ENCODE peak calls at places on chromosomes 2 and 18, in nine cellular contexts. I, K, O, E, F, S, G, N and J are unnamed samples.

GRCh38 chr2:231928901-231929725 is 2.9 kb upstream of the NPPC start:
- DNase-seq in I (peak; percentile 18), K (no peak), O (no peak), E (peak; percentile 15), F (peak; percentile 15), S (no peak), G (no peak), N (no peak), J (peak; percentile 65)

GRCh38 chr2:240597419-240598181 is 11.1 kb downstream of the CAPN10 start:
- DNase-seq in I (peak; percentile 59), K (no peak), O (no peak), E (no peak), F (peak; percentile 37), S (peak; percentile 30), G (no peak), N (peak; percentile 0), J (no peak)

GRCh38 chr2:167946367-167946955 is 300.9 kb downstream of the STK39 start:
- DNase-seq in I (no peak), K (no peak), O (no peak), E (no peak), F (no peak), S (no peak), G (no peak), N (no peak), J (no peak)

GRCh38 chr2:126527836-126528490 is 128.0 kb upstream of the GYPC start:
- DNase-seq in I (peak; percentile 74), K (peak; percentile 13), O (peak; percentile 21), E (peak; percentile 61), F (no peak), S (peak; percentile 68), G (peak; percentile 58), N (peak; percentile 33), J (no peak)

GRCh38 chr18:23689616-23690504 is 607 bp downstream of the LAMA3 start:
- DNase-seq in I (no peak), K (no peak), O (no peak), E (peak; percentile 29), F (peak; percentile 53), S (peak; percentile 52), G (no peak), N (no peak), J (no peak)

GRCh38 chr2:176514805-176515500 is 245.7 kb downstream of the MTX2 start:
- DNase-seq in I (no peak), K (no peak), O (no peak), E (no peak), F (no peak), S (no peak), G (no peak), N (no peak), J (no peak)

GRCh38 chr2:226611944-226612318 is 187.7 kb downstream of the IRS1 start:
- DNase-seq in I (no peak), K (peak; percentile 94), O (no peak), E (no peak), F (no peak), S (no peak), G (peak; percentile 79), N (no peak), J (no peak)

GRCh38 chr2:172672999-172673726 is 62.5 kb upstream of the RAPGEF4 start:
- DNase-seq in I (no peak), K (no peak), O (no peak), E (peak; percentile 29), F (peak; percentile 71), S (no peak), G (no peak), N (no peak), J (no peak)

GRCh38 chr2:218286570-218287459 is 5.5 kb downstream of the TMBIM1 start:
- DNase-seq in I (peak; percentile 97), K (peak; percentile 88), O (peak; percentile 96), E (peak; percentile 93), F (peak; percentile 89), S (peak; percentile 85), G (peak; percentile 94), N (peak; percentile 93), J (peak; percentile 99)

GRCh38 chr2:72135921-72136320 is 11.7 kb downstream of the CYP26B1 start:
- DNase-seq in I (peak; percentile 37), K (no peak), O (no peak), E (no peak), F (peak; percentile 26), S (peak; percentile 9), G (no peak), N (no peak), J (no peak)

GRCh38 chr18:77131100-77131651 is 1.4 kb downstream of the MBP start:
- DNase-seq in I (peak; percentile 64), K (no peak), O (no peak), E (no peak), F (peak; percentile 70), S (peak; percentile 56), G (no peak), N (no peak), J (no peak)

GRCh38 chr2:200159829-200160781 is 146.4 kb upstream of the SPATS2L start:
- DNase-seq in I (no peak), K (no peak), O (no peak), E (no peak), F (no peak), S (no peak), G (peak; percentile 53), N (no peak), J (no peak)

GRCh38 chr2:234982096-234982834 is 30.4 kb downstream of the SH3BP4 start:
- DNase-seq in I (no peak), K (no peak), O (no peak), E (no peak), F (no peak), S (no peak), G (no peak), N (no peak), J (no peak)

GRCh38 chr2:234980476-234981187 is 28.8 kb downstream of the SH3BP4 start:
- DNase-seq in I (no peak), K (no peak), O (no peak), E (peak; percentile 74), F (no peak), S (no peak), G (no peak), N (no peak), J (no peak)

GRCh38 chr2:234983011-234983726 is 31.4 kb downstream of the SH3BP4 start:
- DNase-seq in I (no peak), K (no peak), O (no peak), E (no peak), F (peak; percentile 65), S (no peak), G (no peak), N (no peak), J (no peak)

GRCh38 chr2:234979204-234980167 is 27.7 kb downstream of the SH3BP4 start:
- DNase-seq in I (no peak), K (no peak), O (no peak), E (no peak), F (no peak), S (no peak), G (peak; percentile 44), N (no peak), J (no peak)

DNA sequence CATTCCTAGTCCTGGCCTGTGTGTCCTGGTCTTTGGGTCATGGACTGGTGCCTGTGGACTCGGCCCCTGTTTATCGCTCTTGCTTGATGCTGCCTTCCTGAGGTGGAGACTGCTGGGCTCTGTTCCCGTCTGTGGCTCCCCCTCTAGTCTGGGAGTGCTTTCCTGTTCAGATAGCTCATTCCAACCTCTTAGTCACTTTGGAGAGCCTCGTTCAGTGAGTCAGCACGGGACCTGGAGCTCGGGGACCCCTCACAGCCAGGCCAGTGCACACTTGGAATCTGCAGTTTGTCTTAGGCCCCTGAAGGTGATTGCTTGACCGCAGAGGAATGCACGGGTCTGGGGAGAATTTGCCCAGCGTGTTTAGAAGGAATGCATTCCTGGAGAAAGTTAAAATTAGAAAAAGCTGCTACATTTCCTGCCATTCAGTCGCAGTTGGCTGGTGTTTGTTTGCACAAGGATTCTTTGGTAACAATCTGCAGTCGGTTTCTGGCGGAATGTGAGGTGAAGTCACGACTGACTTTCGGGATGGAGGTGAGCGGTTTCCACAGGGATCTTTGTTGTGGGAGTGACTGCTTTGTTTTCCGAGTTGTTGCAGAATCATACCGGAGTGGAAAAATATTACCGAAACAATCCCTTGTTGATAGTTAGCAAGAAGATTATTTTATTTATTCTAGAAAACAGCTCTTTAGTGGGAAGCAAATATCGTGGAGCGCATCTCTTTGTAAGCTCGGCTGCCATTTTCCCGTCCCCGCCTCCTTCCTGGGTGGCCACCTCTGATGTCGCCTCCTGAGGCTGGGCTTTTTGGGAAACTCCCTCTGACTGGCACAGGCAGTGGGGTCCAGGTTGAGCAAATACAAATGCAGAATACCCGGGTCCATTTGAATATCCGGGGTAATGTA is 29.6 kb downstream of the SH3BP4 start:
- DNase-seq in I (peak; percentile 85), K (peak; percentile 73), O (peak; percentile 66), E (peak; percentile 63), F (no peak), S (peak; percentile 72), G (peak; percentile 100), N (peak; percentile 28), J (no peak)
- TF ChIP-seq POLR2A in I (no peak), K (no peak), O (no peak), E (no peak), F (no peak), S (no peak), G (peak; percentile 71), N (no peak), J (no peak)

GRCh38 chr2:229160180-229160579 is 110.9 kb downstream of the PID1 start:
- DNase-seq in I (no peak), K (no peak), O (no peak), E (peak; percentile 38), F (no peak), S (no peak), G (no peak), N (no peak), J (no peak)

GRCh38 chr2:229160984-229161383 is 110.1 kb downstream of the PID1 start:
- DNase-seq in I (no peak), K (no peak), O (no peak), E (no peak), F (no peak), S (no peak), G (no peak), N (no peak), J (no peak)

GRCh38 chr2:229154381-229154780 is 116.7 kb downstream of the PID1 start:
- DNase-seq in I (no peak), K (no peak), O (no peak), E (no peak), F (no peak), S (no peak), G (peak; percentile 14), N (no peak), J (no peak)

GRCh38 chr2:229163893-229164292 is 107.2 kb downstream of the PID1 start:
- DNase-seq in I (no peak), K (no peak), O (no peak), E (no peak), F (no peak), S (no peak), G (no peak), N (no peak), J (no peak)

GRCh38 chr2:229159405-229159804 is 111.7 kb downstream of the PID1 start:
- DNase-seq in I (no peak), K (no peak), O (no peak), E (no peak), F (no peak), S (no peak), G (no peak), N (no peak), J (no peak)
- TF ChIP-seq POLR2A in I (no peak), K (no peak), O (no peak), E (no peak), F (no peak), S (no peak), G (no peak), N (no peak), J (no peak)

GRCh38 chr2:20424300-20425290 is 22.3 kb upstream of the RHOB start:
- DNase-seq in I (peak; percentile 76), K (no peak), O (peak; percentile 77), E (peak; percentile 46), F (no peak), S (no peak), G (peak; percentile 93), N (no peak), J (peak; percentile 89)
- TF ChIP-seq POLR2A in I (no peak), K (no peak), O (no peak), E (no peak), F (no peak), S (no peak), G (peak; percentile 27), N (peak; percentile 33), J (no peak)

GRCh38 chr2:73984922-73985317 is 210 bp downstream of the TET3 start:
- DNase-seq in I (peak; percentile 76), K (no peak), O (no peak), E (peak; percentile 61), F (peak; percentile 87), S (peak; percentile 70), G (no peak), N (no peak), J (no peak)
- TF ChIP-seq POLR2A in I (no peak), K (no peak), O (no peak), E (no peak), F (no peak), S (no peak), G (no peak), N (no peak), J (peak; percentile 7)